ENCODE peak calls at places on chromosomes 16 and 17, in five cellular contexts. V is IMR-90, X is kidney epithelial cell, K is heart left ventricle, H is left lung. O is an unnamed sample.

GRCh38 chr16:2025251-2025650 is 1.5 kb upstream of the NHERF2 start:
- DNase-seq in V (no peak), X (no peak), K (no peak), H (no peak), O (no peak)

GRCh38 chr16:24536671-24537070 is 2.7 kb upstream of the RBBP6 start:
- DNase-seq in V (no peak), X (no peak), K (no peak), H (no peak), O (no peak)

GRCh38 chr16:81315271-81316175 is 761 bp downstream of the GAN start:
- DNase-seq in V (peak; percentile 51), X (no peak), K (peak; percentile 58), H (peak; percentile 65), O (no peak)

GRCh38 chr17:34980681-34981537 is 597 bp downstream of the LIG3 start:
- DNase-seq in V (peak; percentile 80), X (peak; percentile 55), K (peak; percentile 79), H (peak; percentile 76), O (no peak)

GRCh38 chr16:78303946-78304345 is 204.5 kb downstream of the WWOX start:
- DNase-seq in V (no peak), X (no peak), K (no peak), H (no peak), O (no peak)

GRCh38 chr16:68335175-68335574 is 24.4 kb downstream of the PRMT7 start:
- DNase-seq in V (peak; percentile 42), X (no peak), K (no peak), H (no peak), O (no peak)

GRCh38 chr16:85329059-85329812 is 217.0 kb upstream of the CIBAR2 start:
- DNase-seq in V (peak; percentile 41), X (no peak), K (no peak), H (no peak), O (no peak)

GRCh38 chr16:17269434-17269833 is 201.3 kb downstream of the XYLT1 start:
- DNase-seq in V (peak; percentile 39), X (no peak), K (no peak), H (no peak), O (no peak)

GRCh38 chr17:48055531-48056245 is 7.5 kb downstream of the NFE2L1 start:
- DNase-seq in V (peak; percentile 92), X (peak; percentile 55), K (no peak), H (no peak), O (peak; percentile 67)

GRCh38 chr17:8924595-8924994 is 40.9 kb downstream of the PIK3R5 start:
- DNase-seq in V (no peak), X (no peak), K (no peak), H (no peak), O (no peak)

GRCh38 chr17:3755335-3756030 is 31.8 kb downstream of the HASPIN start:
- DNase-seq in V (no peak), X (no peak), K (no peak), H (no peak), O (no peak)

GRCh38 chr16:4694664-4695451 is 1.5 kb downstream of the NUDT16L1 start:
- DNase-seq in V (no peak), X (no peak), K (no peak), H (no peak), O (no peak)

GRCh38 chr16:85539084-85539483 is 74.0 kb upstream of the GSE1 start:
- DNase-seq in V (no peak), X (no peak), K (no peak), H (no peak), O (no peak)

GRCh38 chr17:76088041-76088867 is 9.3 kb downstream of the ZACN start:
- DNase-seq in V (no peak), X (no peak), K (no peak), H (no peak), O (no peak)
- H3K36me3 ChIP-seq in V (peaks cover 78% of the 10 kb centered on the region), X (peaks cover 2% of the 10 kb centered on the region), K (peaks cover 48% of the 10 kb centered on the region), H (peaks cover 100% of the 10 kb centered on the region), O (peaks cover 62% of the 10 kb centered on the region)

GRCh38 chr17:75799402-75799801 is 14.8 kb downstream of the UNK start:
- DNase-seq in V (no peak), X (no peak), K (no peak), H (no peak), O (no peak)
- TF ChIP-seq CTCF in V (no peak), X (no peak), K (no peak), H (no peak), O (no peak)

DNA sequence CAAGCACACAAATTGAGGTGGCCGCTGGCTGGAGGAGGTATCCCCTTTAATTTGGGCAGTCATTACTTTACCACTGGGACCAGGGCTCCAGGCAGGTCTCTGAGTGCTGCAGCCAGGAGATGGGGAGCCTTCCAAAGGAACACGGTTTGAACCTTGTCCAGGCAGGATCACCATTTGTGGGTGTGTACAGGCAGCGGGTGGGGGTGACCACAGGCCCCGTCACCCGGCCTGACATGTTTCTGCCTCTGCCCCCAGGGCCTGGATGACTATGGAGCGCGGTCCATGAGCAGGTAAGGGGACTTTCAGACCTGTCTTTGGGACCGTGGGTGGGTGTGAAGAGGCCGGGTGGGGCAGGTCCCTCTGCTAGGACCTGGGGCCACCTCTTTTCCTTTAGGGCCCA is 57.1 kb upstream of the PVALEF start:
- DNase-seq in V (no peak), X (no peak), K (no peak), H (no peak), O (no peak)
- H3K36me3 ChIP-seq in V (peaks cover 5% of the 10 kb centered on the region), X (no peaks in the 10 kb centered on the region), K (peaks cover 4% of the 10 kb centered on the region), H (peaks cover 95% of the 10 kb centered on the region), O (peaks cover 19% of the 10 kb centered on the region)

DNA sequence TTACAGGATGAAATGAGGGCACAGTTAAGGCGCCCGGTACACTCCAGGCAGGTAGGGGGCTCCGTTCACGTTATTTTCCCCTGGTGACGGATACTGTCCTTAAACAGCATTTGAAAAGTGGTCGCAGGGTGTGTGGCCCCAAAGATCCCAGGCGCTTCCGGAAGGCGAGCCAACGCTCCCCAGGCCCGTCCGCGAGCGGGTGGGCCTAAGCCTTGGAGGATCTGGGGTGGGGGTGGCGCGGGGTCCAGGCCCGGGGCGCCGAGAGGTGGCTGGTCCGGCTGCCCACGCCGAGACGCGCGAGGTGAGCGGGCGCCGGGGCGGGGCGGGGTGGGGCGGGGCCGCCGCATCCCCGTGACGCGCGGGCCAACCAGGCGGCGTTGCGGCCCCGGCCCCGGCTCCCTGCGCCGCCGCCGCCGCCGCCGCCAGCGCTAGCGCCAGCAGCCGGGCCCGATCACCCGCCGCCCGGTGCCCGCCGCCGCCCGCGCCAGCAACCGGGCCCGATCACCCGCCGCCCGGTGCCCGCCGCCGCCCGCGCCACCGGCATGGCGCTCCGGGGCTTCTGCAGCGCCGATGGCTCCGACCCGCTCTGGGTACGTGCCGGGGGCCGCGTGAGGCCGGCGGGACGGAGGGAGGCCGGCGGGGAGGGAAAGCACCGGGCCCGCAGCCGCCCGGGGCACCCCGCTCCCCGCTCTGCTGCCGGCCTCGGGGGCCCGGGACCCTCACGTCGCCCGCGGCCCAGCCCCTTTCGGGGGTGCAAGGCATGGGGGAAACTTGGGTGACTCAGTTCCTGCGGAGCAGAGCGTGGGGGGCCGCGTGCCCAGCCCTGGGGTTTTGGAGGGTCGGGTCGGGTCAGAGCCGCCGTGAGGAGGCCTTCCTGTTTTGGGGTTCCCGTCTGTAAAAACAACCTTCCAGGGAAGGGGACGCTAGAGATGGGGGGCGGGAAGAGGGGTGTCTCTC is at the start of gene ABCC1:
- DNase-seq in V (no peak), X (no peak), K (peak; percentile 52), H (peak; percentile 40), O (no peak)
- TF ChIP-seq CTCF in V (no peak), X (peak; percentile 5), K (no peak), H (no peak), O (peak; percentile 1)

GRCh38 chr17:7222093-7222971 is 2.6 kb downstream of the ACADVL start:
- DNase-seq in V (no peak), X (no peak), K (no peak), H (no peak), O (no peak)
- H3K36me3 ChIP-seq in V (peaks cover 61% of the 10 kb centered on the region), X (peaks cover 5% of the 10 kb centered on the region), K (peaks cover 20% of the 10 kb centered on the region), H (peaks cover 67% of the 10 kb centered on the region), O (peaks cover 36% of the 10 kb centered on the region)

GRCh38 chr17:80025796-80026195 is 9.9 kb downstream of the TBC1D16 start:
- DNase-seq in V (peak; percentile 59), X (no peak), K (no peak), H (no peak), O (no peak)

GRCh38 chr17:80024206-80024972 is 11.3 kb downstream of the TBC1D16 start:
- DNase-seq in V (no peak), X (no peak), K (no peak), H (no peak), O (no peak)

GRCh38 chr17:80021600-80021999 is 14.1 kb downstream of the TBC1D16 start:
- DNase-seq in V (no peak), X (no peak), K (no peak), H (no peak), O (no peak)

GRCh38 chr17:80025140-80025539 is 10.5 kb downstream of the TBC1D16 start:
- DNase-seq in V (no peak), X (no peak), K (no peak), H (no peak), O (no peak)

GRCh38 chr17:80023261-80024205 is 12.1 kb downstream of the TBC1D16 start:
- DNase-seq in V (no peak), X (no peak), K (no peak), H (no peak), O (no peak)
- TF ChIP-seq CTCF in V (no peak), X (no peak), K (no peak), H (no peak), O (no peak)

GRCh38 chr16:71915350-71915749 is 20.0 kb downstream of the IST1 start:
- DNase-seq in V (no peak), X (no peak), K (no peak), H (no peak), O (no peak)
- H3K36me3 ChIP-seq in V (peaks cover 27% of the 10 kb centered on the region), X (peaks cover 4% of the 10 kb centered on the region), K (peaks cover 16% of the 10 kb centered on the region), H (peaks cover 55% of the 10 kb centered on the region), O (peaks cover 5% of the 10 kb centered on the region)

DNA sequence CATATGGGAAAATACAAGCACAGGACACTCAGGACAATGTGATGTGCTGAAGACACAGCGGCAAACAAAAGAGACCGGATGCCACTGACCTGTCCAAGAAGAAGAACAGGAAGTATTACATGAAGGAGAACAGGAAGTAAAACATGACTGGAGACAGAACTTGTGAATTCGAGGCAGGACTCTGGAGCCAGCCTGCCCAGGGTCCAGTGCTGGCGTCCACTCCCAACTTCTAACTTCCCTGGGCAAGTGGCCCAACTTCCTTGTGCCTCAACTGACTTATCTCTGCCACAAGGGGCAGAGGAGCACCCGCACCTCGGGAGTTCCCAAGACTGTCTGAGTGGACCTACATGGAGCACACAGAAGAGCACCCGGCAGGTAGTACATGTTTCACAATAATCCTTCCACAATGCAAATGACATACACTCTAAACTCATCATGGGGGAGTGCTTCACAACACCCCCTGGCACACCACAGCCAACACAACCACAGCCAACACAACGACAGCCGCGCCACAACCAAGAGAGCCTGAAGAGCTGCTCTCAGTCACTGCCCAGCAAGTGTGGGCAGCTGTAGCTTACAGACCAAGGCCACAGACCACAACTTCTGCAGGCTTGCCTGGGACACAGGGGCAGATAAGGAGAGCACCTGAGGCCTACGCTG is 36.6 kb downstream of the ANKRD11 start:
- DNase-seq in V (no peak), X (no peak), K (no peak), H (no peak), O (no peak)
- TF ChIP-seq CTCF in V (peak; percentile 22), X (peak; percentile 20), K (no peak), H (peak; percentile 47), O (peak; percentile 39)

GRCh38 chr17:38891441-38891840 is 21.6 kb downstream of the LASP1 start:
- DNase-seq in V (no peak), X (no peak), K (no peak), H (no peak), O (no peak)

GRCh38 chr17:38893612-38894011 is 23.8 kb downstream of the LASP1 start:
- DNase-seq in V (no peak), X (no peak), K (peak; percentile 68), H (no peak), O (no peak)

GRCh38 chr17:38893113-38893512 is 23.3 kb downstream of the LASP1 start:
- DNase-seq in V (no peak), X (no peak), K (no peak), H (no peak), O (no peak)

GRCh38 chr17:38892083-38892482 is 22.2 kb downstream of the LASP1 start:
- DNase-seq in V (no peak), X (no peak), K (no peak), H (no peak), O (no peak)

GRCh38 chr17:38892620-38893019 is 22.8 kb downstream of the LASP1 start:
- DNase-seq in V (no peak), X (no peak), K (no peak), H (no peak), O (no peak)
- H3K36me3 ChIP-seq in V (peaks cover 78% of the 10 kb centered on the region), X (peaks cover 3% of the 10 kb centered on the region), K (peaks cover 9% of the 10 kb centered on the region), H (peaks cover 86% of the 10 kb centered on the region), O (peaks cover 70% of the 10 kb centered on the region)